ENCODE peak calls at places on chromosomes 2 and 18, in four cellular contexts. One of them, this sample, is unnamed.

GRCh38 chr2:60485550-60485949 is 67.9 kb downstream of the BCL11A start:
- DNase-seq in uterus: no peak
- DNase-seq in adrenal gland: no peak
- DNase-seq in bronchial epithelial cell: no peak
- DNase-seq in this sample: no peak

GRCh38 chr2:71852141-71852711 is 295.4 kb downstream of the CYP26B1 start:
- DNase-seq in bronchial epithelial cell: no peak
- DNase-seq in uterus: no peak
- DNase-seq in adrenal gland: no peak
- DNase-seq in this sample: peak

GRCh38 chr18:28458751-28459150 is 281.8 kb upstream of the CDH2 start:
- DNase-seq in uterus: no peak
- DNase-seq in adrenal gland: no peak
- DNase-seq in bronchial epithelial cell: no peak
- DNase-seq in this sample: no peak

GRCh38 chr2:76808776-76809175 is 713.4 kb downstream of the LRRTM4 start:
- DNase-seq in uterus: no peak
- DNase-seq in adrenal gland: no peak
- DNase-seq in bronchial epithelial cell: no peak
- DNase-seq in this sample: no peak

GRCh38 chr2:178298785-178299212 is 104.5 kb downstream of the OSBPL6 start:
- DNase-seq in bronchial epithelial cell: peak
- DNase-seq in uterus: no peak
- DNase-seq in adrenal gland: no peak
- DNase-seq in this sample: no peak

GRCh38 chr2:181607629-181608627 is 49.0 kb downstream of the CERKL start:
- DNase-seq in uterus: no peak
- DNase-seq in bronchial epithelial cell: no peak
- DNase-seq in adrenal gland: no peak
- DNase-seq in this sample: no peak

GRCh38 chr2:37476411-37476810 is 132.0 kb downstream of the QPCT start:
- DNase-seq in uterus: no peak
- DNase-seq in bronchial epithelial cell: no peak
- DNase-seq in adrenal gland: no peak
- DNase-seq in this sample: no peak

GRCh38 chr18:9711361-9712129 is 3.4 kb downstream of the RAB31 start:
- DNase-seq in adrenal gland: no peak
- DNase-seq in uterus: no peak
- DNase-seq in bronchial epithelial cell: no peak
- DNase-seq in this sample: no peak

GRCh38 chr2:202084265-202084664 is 11.2 kb downstream of the KIAA2012 start:
- DNase-seq in bronchial epithelial cell: peak
- DNase-seq in uterus: no peak
- DNase-seq in adrenal gland: no peak
- DNase-seq in this sample: peak

GRCh38 chr2:128424406-128424805 is 105.7 kb upstream of the HS6ST1 start:
- DNase-seq in bronchial epithelial cell: no peak
- DNase-seq in uterus: no peak
- DNase-seq in adrenal gland: no peak
- DNase-seq in this sample: no peak

GRCh38 chr2:3097804-3098203 is 279.8 kb downstream of the EIPR1 start:
- DNase-seq in adrenal gland: no peak
- DNase-seq in uterus: no peak
- DNase-seq in bronchial epithelial cell: no peak
- DNase-seq in this sample: no peak

GRCh38 chr2:73235315-73236028 is 1.4 kb downstream of the CCT7 start:
- DNase-seq in adrenal gland: no peak
- DNase-seq in bronchial epithelial cell: no peak
- DNase-seq in uterus: no peak
- DNase-seq in this sample: no peak

GRCh38 chr2:225668606-225669266 is 269.2 kb downstream of the NYAP2 start:
- DNase-seq in uterus: peak
- DNase-seq in adrenal gland: peak
- DNase-seq in bronchial epithelial cell: peak
- DNase-seq in this sample: peak

GRCh38 chr2:232465061-232465460 is 9.1 kb downstream of the ALPI start:
- DNase-seq in uterus: no peak
- DNase-seq in bronchial epithelial cell: no peak
- DNase-seq in adrenal gland: no peak
- DNase-seq in this sample: no peak

GRCh38 chr2:60551241-60552095 is 2.0 kb downstream of the BCL11A start:
- DNase-seq in bronchial epithelial cell: no peak
- DNase-seq in adrenal gland: peak
- DNase-seq in uterus: no peak
- DNase-seq in this sample: peak

GRCh38 chr18:55838322-55838721 is 250.3 kb upstream of the TCF4 start:
- DNase-seq in bronchial epithelial cell: no peak
- DNase-seq in adrenal gland: no peak
- DNase-seq in uterus: no peak
- DNase-seq in this sample: no peak

GRCh38 chr18:79704631-79705030 is 25.0 kb downstream of the CTDP1 start:
- DNase-seq in uterus: no peak
- DNase-seq in bronchial epithelial cell: no peak
- DNase-seq in adrenal gland: no peak
- DNase-seq in this sample: no peak

GRCh38 chr2:159462201-159462785 is 154.1 kb downstream of the BAZ2B start:
- DNase-seq in uterus: no peak
- DNase-seq in bronchial epithelial cell: no peak
- DNase-seq in adrenal gland: no peak
- DNase-seq in this sample: no peak

GRCh38 chr18:27004056-27004829 is 138.7 kb upstream of the AQP4 start:
- DNase-seq in adrenal gland: no peak
- DNase-seq in uterus: no peak
- DNase-seq in bronchial epithelial cell: peak
- DNase-seq in this sample: peak

GRCh38 chr18:48455555-48456478 is 46.6 kb upstream of the ZBTB7C start:
- DNase-seq in bronchial epithelial cell: peak
- DNase-seq in uterus: no peak
- DNase-seq in adrenal gland: no peak
- DNase-seq in this sample: peak

GRCh38 chr2:37916512-37917082 is 8.5 kb upstream of the RMDN2 start:
- DNase-seq in adrenal gland: peak
- DNase-seq in bronchial epithelial cell: peak
- DNase-seq in uterus: peak
- DNase-seq in this sample: peak

GRCh38 chr2:188965554-188965953 is 8.6 kb upstream of the COL3A1 start:
- DNase-seq in bronchial epithelial cell: no peak
- DNase-seq in uterus: no peak
- DNase-seq in adrenal gland: no peak
- DNase-seq in this sample: no peak

GRCh38 chr2:187716301-187716700 is 162.1 kb upstream of the TFPI start:
- DNase-seq in uterus: no peak
- DNase-seq in adrenal gland: no peak
- DNase-seq in bronchial epithelial cell: no peak
- DNase-seq in this sample: no peak

GRCh38 chr18:78974115-78974740 is 5.4 kb upstream of the SALL3 start:
- DNase-seq in bronchial epithelial cell: no peak
- DNase-seq in adrenal gland: no peak
- DNase-seq in uterus: no peak
- DNase-seq in this sample: no peak

GRCh38 chr2:43224571-43225092 is 1.8 kb downstream of the ZFP36L2 start:
- DNase-seq in adrenal gland: no peak
- DNase-seq in uterus: no peak
- DNase-seq in bronchial epithelial cell: no peak
- DNase-seq in this sample: peak

GRCh38 chr2:217740796-217741195 is 262.0 kb downstream of the TNS1 start:
- DNase-seq in uterus: no peak
- DNase-seq in adrenal gland: no peak
- DNase-seq in bronchial epithelial cell: no peak
- DNase-seq in this sample: no peak

GRCh38 chr2:235345745-235346144 is 148.1 kb upstream of the AGAP1 start:
- DNase-seq in bronchial epithelial cell: no peak
- DNase-seq in adrenal gland: no peak
- DNase-seq in uterus: no peak
- DNase-seq in this sample: no peak

GRCh38 chr2:105812180-105813044 is 67.7 kb downstream of the NCK2 start:
- DNase-seq in uterus: no peak
- DNase-seq in bronchial epithelial cell: peak
- DNase-seq in adrenal gland: peak
- DNase-seq in this sample: peak

GRCh38 chr2:1628893-1629292 is 115.4 kb downstream of the PXDN start:
- DNase-seq in bronchial epithelial cell: peak
- DNase-seq in uterus: peak
- DNase-seq in adrenal gland: no peak
- DNase-seq in this sample: peak

GRCh38 chr2:235087812-235088607 is 136.2 kb downstream of the SH3BP4 start:
- DNase-seq in adrenal gland: peak
- DNase-seq in uterus: peak
- DNase-seq in bronchial epithelial cell: no peak
- DNase-seq in this sample: peak

GRCh38 chr2:116510117-116510671 is 1304.3 kb upstream of the DDX18 start:
- DNase-seq in bronchial epithelial cell: peak
- DNase-seq in uterus: no peak
- DNase-seq in adrenal gland: no peak
- DNase-seq in this sample: peak

GRCh38 chr2:23624378-23624777 is 239.4 kb downstream of the KLHL29 start:
- DNase-seq in uterus: no peak
- DNase-seq in bronchial epithelial cell: no peak
- DNase-seq in adrenal gland: no peak
- DNase-seq in this sample: peak
- TF ChIP-seq CTCF in uterus: no peak
- TF ChIP-seq CTCF in bronchial epithelial cell: peak
- TF ChIP-seq CTCF in adrenal gland: peak
- TF ChIP-seq CTCF in this sample: peak

DNA sequence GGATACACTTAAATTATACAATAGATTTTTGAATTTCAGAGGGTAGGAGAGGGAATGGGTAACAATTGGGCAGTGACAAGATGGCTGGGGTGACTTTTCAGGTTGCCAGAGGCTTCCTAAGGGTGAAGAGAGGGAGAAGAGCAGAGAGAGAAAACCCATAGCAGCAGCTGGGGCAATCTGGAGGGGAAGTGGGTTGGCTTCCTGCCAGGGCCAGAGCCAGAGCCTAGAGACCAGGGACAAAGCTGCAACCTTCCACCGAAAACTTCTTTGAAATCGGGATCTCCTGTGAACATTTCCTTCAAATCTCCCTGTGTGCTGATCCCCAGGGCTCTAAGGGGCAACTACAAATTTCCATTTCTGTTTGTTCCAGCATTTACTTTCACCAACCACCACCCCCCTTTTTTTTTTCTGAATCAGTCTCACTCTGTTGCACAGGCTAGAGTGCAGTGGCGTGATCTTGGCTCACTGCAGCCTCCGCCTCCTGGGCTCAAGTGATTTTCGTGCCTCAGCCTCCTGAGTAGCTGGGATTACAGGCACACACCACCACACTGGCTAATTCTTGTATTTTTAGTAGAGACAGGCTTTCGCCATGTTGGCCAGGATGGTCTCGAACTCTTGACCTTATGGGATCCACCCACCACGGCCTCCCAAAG is 3.1 kb upstream of the EMILIN1 start:
- DNase-seq in bronchial epithelial cell: no peak
- DNase-seq in uterus: peak
- DNase-seq in adrenal gland: no peak
- DNase-seq in this sample: peak
- H3K4me3 ChIP-seq in bronchial epithelial cell: no peak
- H3K4me3 ChIP-seq in uterus: no peak
- H3K4me3 ChIP-seq in adrenal gland: no peak
- H3K4me3 ChIP-seq in this sample: no peak

GRCh38 chr2:34567128-34567527 is 968.0 kb upstream of the FAM98A start:
- DNase-seq in uterus: no peak
- DNase-seq in adrenal gland: no peak
- DNase-seq in bronchial epithelial cell: no peak
- DNase-seq in this sample: no peak

DNA sequence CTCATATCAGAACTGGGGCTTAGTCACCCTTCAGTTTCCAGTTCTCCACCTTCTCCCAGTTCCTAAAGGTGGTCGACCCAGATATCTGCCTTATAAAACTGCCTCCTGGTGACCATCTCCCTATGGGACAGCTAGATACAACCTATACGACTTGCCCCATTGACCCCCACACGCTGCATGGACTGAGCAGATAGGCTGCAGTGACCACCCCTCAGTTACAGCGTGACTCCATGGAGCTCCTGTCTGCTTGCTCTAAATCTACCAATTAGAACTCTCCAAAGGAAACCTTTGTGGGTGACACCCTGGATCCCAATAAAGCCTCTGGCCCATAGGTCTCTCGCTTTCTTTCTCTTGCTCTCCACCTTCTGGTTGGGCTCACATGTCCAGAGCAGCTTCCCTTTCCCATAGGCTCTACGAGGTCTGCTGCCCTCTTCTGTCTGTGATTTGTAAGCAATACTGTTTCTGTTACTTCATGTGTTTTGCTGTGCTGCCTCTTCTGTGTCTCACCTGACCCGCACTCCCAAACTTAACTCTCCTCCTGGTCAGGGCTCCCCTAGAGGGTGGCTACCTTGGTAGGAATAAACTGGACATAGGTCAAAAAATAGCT is 971.3 kb upstream of the FAM98A start:
- DNase-seq in uterus: no peak
- DNase-seq in bronchial epithelial cell: peak
- DNase-seq in adrenal gland: no peak
- DNase-seq in this sample: no peak
- TF ChIP-seq CTCF in uterus: no peak
- TF ChIP-seq CTCF in bronchial epithelial cell: peak
- TF ChIP-seq CTCF in adrenal gland: no peak
- TF ChIP-seq CTCF in this sample: no peak

GRCh38 chr2:127308586-127309138 is 14.7 kb upstream of the ERCC3 start:
- DNase-seq in adrenal gland: no peak
- DNase-seq in bronchial epithelial cell: no peak
- DNase-seq in uterus: no peak
- DNase-seq in this sample: no peak

GRCh38 chr2:127313359-127313758 is 19.4 kb upstream of the ERCC3 start:
- DNase-seq in adrenal gland: no peak
- DNase-seq in bronchial epithelial cell: peak
- DNase-seq in uterus: no peak
- DNase-seq in this sample: no peak

GRCh38 chr2:127309468-127309867 is 15.5 kb upstream of the ERCC3 start:
- DNase-seq in adrenal gland: no peak
- DNase-seq in uterus: no peak
- DNase-seq in bronchial epithelial cell: no peak
- DNase-seq in this sample: no peak

GRCh38 chr2:127314193-127314988 is 20.4 kb upstream of the ERCC3 start:
- DNase-seq in uterus: no peak
- DNase-seq in adrenal gland: no peak
- DNase-seq in bronchial epithelial cell: no peak
- DNase-seq in this sample: no peak

GRCh38 chr2:127310980-127311379 is 17.0 kb upstream of the ERCC3 start:
- DNase-seq in bronchial epithelial cell: no peak
- DNase-seq in uterus: no peak
- DNase-seq in adrenal gland: no peak
- DNase-seq in this sample: no peak
- H3K4me3 ChIP-seq in bronchial epithelial cell: no peak
- H3K4me3 ChIP-seq in uterus: no peak
- H3K4me3 ChIP-seq in adrenal gland: no peak
- H3K4me3 ChIP-seq in this sample: no peak

This sample was measured in cardiac muscle cell.